ENCODE peak calls at places on chromosomes 5 and 9, in nine cellular contexts. X, Y, K, S, J, G, E, U and P are unnamed samples.

GRCh38 chr9:124137009-124137943 is 120.5 kb upstream of the NEK6 start:
- DNase-seq in X (no peak), Y (no peak), K (no peak), S (no peak), J (peak), G (peak), E (no peak), U (no peak), P (no peak)

GRCh38 chr5:136053336-136054121 is 24.7 kb downstream of the TGFBI start:
- DNase-seq in X (no peak), Y (peak), K (no peak), S (no peak), J (peak), G (peak), E (peak), U (no peak), P (peak)

GRCh38 chr9:129597355-129598088 is 23.4 kb downstream of the C9orf50 start:
- DNase-seq in X (peak), Y (peak), K (peak), S (peak), J (peak), G (peak), E (no peak), U (peak), P (peak)

GRCh38 chr5:124932791-124933600 is 186.6 kb upstream of the ZNF608 start:
- DNase-seq in X (peak), Y (no peak), K (peak), S (no peak), J (peak), G (no peak), E (no peak), U (peak), P (peak)

GRCh38 chr9:97445119-97445701 is 33.3 kb downstream of the TDRD7 start:
- DNase-seq in X (no peak), Y (no peak), K (no peak), S (no peak), J (no peak), G (no peak), E (no peak), U (no peak), P (no peak)

GRCh38 chr5:53362521-53362941 is 117.9 kb upstream of the FST start:
- DNase-seq in X (no peak), Y (peak), K (no peak), S (no peak), J (peak), G (peak), E (no peak), U (no peak), P (peak)

GRCh38 chr9:81474792-81475191 is 214.6 kb downstream of the TLE1 start:
- DNase-seq in X (no peak), Y (no peak), K (no peak), S (no peak), J (no peak), G (no peak), E (no peak), U (no peak), P (no peak)

GRCh38 chr5:97874491-97874890 is 691.4 kb upstream of the RIOK2 start:
- DNase-seq in X (no peak), Y (no peak), K (no peak), S (no peak), J (peak), G (no peak), E (no peak), U (no peak), P (peak)

GRCh38 chr5:116766470-116766947 is 191.9 kb upstream of the SEMA6A start:
- DNase-seq in X (peak), Y (peak), K (no peak), S (no peak), J (peak), G (peak), E (peak), U (no peak), P (no peak)

GRCh38 chr9:126380447-126380846 is 53.8 kb downstream of the MVB12B start:
- DNase-seq in X (no peak), Y (no peak), K (no peak), S (no peak), J (no peak), G (no peak), E (no peak), U (no peak), P (no peak)

GRCh38 chr5:175250426-175250825 is 193.6 kb downstream of the DRD1 start:
- DNase-seq in X (no peak), Y (no peak), K (no peak), S (no peak), J (no peak), G (no peak), E (no peak), U (no peak), P (no peak)

GRCh38 chr5:37494756-37495155 is 115.6 kb downstream of the WDR70 start:
- DNase-seq in X (no peak), Y (peak), K (no peak), S (no peak), J (peak), G (no peak), E (no peak), U (peak), P (peak)

GRCh38 chr5:37495668-37496067 is 116.5 kb downstream of the WDR70 start:
- DNase-seq in X (no peak), Y (peak), K (no peak), S (no peak), J (peak), G (peak), E (no peak), U (no peak), P (peak)

GRCh38 chr5:37496902-37497445 is 117.9 kb downstream of the WDR70 start:
- DNase-seq in X (no peak), Y (no peak), K (no peak), S (no peak), J (no peak), G (no peak), E (no peak), U (no peak), P (no peak)

GRCh38 chr5:37492778-37493555 is 113.8 kb downstream of the WDR70 start:
- DNase-seq in X (no peak), Y (no peak), K (no peak), S (no peak), J (no peak), G (peak), E (no peak), U (no peak), P (peak)

GRCh38 chr5:37495210-37495609 is 116.1 kb downstream of the WDR70 start:
- DNase-seq in X (no peak), Y (peak), K (no peak), S (no peak), J (peak), G (peak), E (no peak), U (no peak), P (peak)
- TF ChIP-seq CTCF in X (no peak), Y (peak), K (peak), S (no peak), J (peak), G (peak), E (no peak), U (no peak), P (peak)

DNA sequence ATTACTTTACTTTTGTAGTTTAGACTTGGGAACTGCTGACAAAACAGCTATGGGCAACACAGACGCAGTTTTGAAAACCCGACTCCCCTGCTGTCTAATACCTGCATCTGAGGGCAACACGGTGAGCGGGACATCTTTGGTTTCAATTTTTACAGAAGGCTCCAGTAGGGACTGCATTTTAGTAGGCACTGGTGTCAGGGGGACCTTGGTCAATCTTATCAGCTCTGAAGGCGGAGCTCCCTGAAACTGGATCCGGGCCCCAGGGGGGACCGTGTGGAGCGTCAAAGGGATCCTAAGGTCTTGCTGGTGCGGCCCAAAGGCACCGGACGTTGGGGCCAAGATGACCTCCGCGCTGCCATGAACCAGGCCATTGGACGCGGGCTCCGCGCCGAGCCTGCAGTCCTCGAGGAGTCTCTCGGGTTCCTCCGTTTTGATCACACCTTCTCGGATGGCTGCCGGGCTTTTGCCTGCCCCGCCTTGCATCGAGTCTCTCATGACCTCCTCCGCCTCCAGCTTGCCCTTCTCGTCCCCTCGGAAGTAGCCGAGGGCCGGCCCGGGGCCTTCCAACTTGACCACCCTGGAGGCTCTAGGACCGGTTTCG is 1.1 kb downstream of the SOX30 start:
- DNase-seq in X (no peak), Y (no peak), K (no peak), S (no peak), J (no peak), G (no peak), E (no peak), U (no peak), P (no peak)
- H3K4me3 ChIP-seq in X (no peak), Y (no peak), K (peak), S (peak), J (no peak), G (peak), E (peak), U (peak), P (no peak)

GRCh38 chr5:132469380-132470372 is 20.9 kb downstream of the IRF1 start:
- DNase-seq in X (no peak), Y (no peak), K (no peak), S (peak), J (no peak), G (peak), E (peak), U (peak), P (peak)
- TF ChIP-seq CTCF in X (no peak), Y (peak), K (no peak), S (no peak), J (no peak), G (peak), E (no peak), U (no peak), P (no peak)

GRCh38 chr9:77016526-77017504 is 2.6 kb upstream of the FOXB2 start:
- DNase-seq in X (no peak), Y (no peak), K (no peak), S (no peak), J (no peak), G (no peak), E (no peak), U (no peak), P (no peak)
- H3K4me3 ChIP-seq in X (no peak), Y (peak), K (peak), S (no peak), J (no peak), G (no peak), E (no peak), U (no peak), P (no peak)

GRCh38 chr9:6686396-6686795 is 40.9 kb upstream of the GLDC start:
- DNase-seq in X (no peak), Y (peak), K (no peak), S (no peak), J (peak), G (peak), E (no peak), U (no peak), P (peak)
- TF ChIP-seq CTCF in X (no peak), Y (peak), K (peak), S (no peak), J (peak), G (peak), E (peak), U (no peak), P (peak)

GRCh38 chr9:99259231-99259918 is 37.3 kb downstream of the SEC61B start:
- DNase-seq in X (peak), Y (no peak), K (peak), S (peak), J (peak), G (peak), E (peak), U (peak), P (peak)
- H3K4me3 ChIP-seq in X (no peak), Y (no peak), K (peak), S (no peak), J (peak), G (peak), E (peak), U (peak), P (peak)

DNA sequence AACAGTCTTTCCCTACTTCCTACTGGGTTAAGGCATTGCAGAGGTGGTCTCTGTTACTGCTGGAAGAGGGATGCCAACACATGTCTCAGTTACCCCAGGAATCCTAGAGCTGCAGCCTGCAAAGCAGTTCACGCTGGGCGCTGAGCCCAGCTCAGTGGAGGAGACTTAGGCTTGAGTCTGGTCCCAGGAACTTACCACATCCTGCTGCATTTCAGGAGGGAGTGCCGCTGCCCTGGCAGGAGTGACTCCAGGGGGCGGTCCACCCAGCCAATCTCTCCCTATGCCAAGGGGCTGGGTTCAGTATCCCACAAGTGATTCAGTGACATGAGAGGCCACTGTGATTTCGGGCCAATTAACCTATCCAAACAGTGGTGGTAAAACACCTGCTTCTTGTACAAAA is 7.6 kb downstream of the TTC16 start:
- DNase-seq in X (no peak), Y (no peak), K (no peak), S (peak), J (peak), G (peak), E (no peak), U (peak), P (peak)
- TF ChIP-seq CTCF in X (no peak), Y (no peak), K (no peak), S (no peak), J (no peak), G (no peak), E (no peak), U (no peak), P (peak)